ENCODE peak calls at places on chromosomes 5 and 9, in seven cellular contexts. O is testis; B is right atrium auricular region; K is kidney; C is suprapubic skin; N is cardiac muscle cell; F is CD8-positive, alpha-beta T cell. P is an unnamed sample.

GRCh38 chr5:110463116-110463515 is 263.4 kb downstream of the TMEM232 start:
- DNase-seq in K (no peak), B (no peak), N (no peak), F (no peak), C (no peak), O (no peak), P (no peak)

GRCh38 chr9:115213777-115214428 is 95.9 kb upstream of the TNC start:
- DNase-seq in K (no peak), N (peak; percentile 76), C (no peak), F (no peak), O (no peak), B (no peak), P (no peak)

GRCh38 chr9:70601000-70601929 is 186.8 kb upstream of the KLF9 start:
- DNase-seq in F (no peak), O (peak; percentile 98), B (peak; percentile 99), C (peak; percentile 94), K (peak; percentile 98), N (peak; percentile 100), P (peak; percentile 100)

GRCh38 chr9:2992427-2992826 is 148.5 kb upstream of the PUM3 start:
- DNase-seq in B (no peak), N (no peak), F (no peak), O (no peak), K (no peak), C (no peak), P (no peak)

GRCh38 chr5:40198736-40199135 is 481.0 kb upstream of the PTGER4 start:
- DNase-seq in F (no peak), K (no peak), B (no peak), C (no peak), N (peak; percentile 8), O (no peak), P (no peak)

GRCh38 chr9:98010450-98010849 is 27.3 kb downstream of the ANP32B start:
- DNase-seq in K (no peak), C (no peak), F (no peak), O (no peak), B (no peak), N (peak; percentile 49), P (no peak)

GRCh38 chr5:129172561-129172960 is 78.0 kb downstream of the ISOC1 start:
- DNase-seq in C (no peak), N (peak; percentile 75), O (no peak), K (no peak), B (no peak), F (no peak), P (no peak)

GRCh38 chr5:145236127-145236526 is 599.0 kb downstream of the PRELID2 start:
- DNase-seq in K (no peak), F (no peak), O (no peak), B (no peak), C (no peak), N (no peak), P (peak; percentile 5)

GRCh38 chr9:114446036-114446435 is 58.3 kb upstream of the AKNA start:
- DNase-seq in O (peak; percentile 38), B (no peak), K (no peak), F (no peak), N (peak; percentile 68), C (no peak), P (no peak)

GRCh38 chr9:98860871-98861293 is 53.4 kb downstream of the GALNT12 start:
- DNase-seq in K (peak; percentile 45), O (peak; percentile 35), F (no peak), C (peak; percentile 79), B (peak; percentile 88), N (peak; percentile 92), P (peak; percentile 96)

GRCh38 chr9:105047652-105048031 is 119.7 kb upstream of the ABCA1 start:
- DNase-seq in B (no peak), F (no peak), N (no peak), O (no peak), K (no peak), C (no peak), P (no peak)

GRCh38 chr9:98087420-98088354 is 31.2 kb downstream of the NANS start:
- DNase-seq in O (peak; percentile 74), K (peak; percentile 85), F (no peak), N (peak; percentile 81), C (peak; percentile 71), B (no peak), P (no peak)

GRCh38 chr9:136721339-136722092 is 9.1 kb downstream of the DIPK1B start:
- DNase-seq in K (no peak), C (no peak), O (no peak), B (peak; percentile 89), N (no peak), F (no peak), P (no peak)

GRCh38 chr5:109876030-109876726 is 186.5 kb downstream of the MAN2A1 start:
- DNase-seq in N (no peak), K (no peak), F (no peak), B (no peak), C (no peak), O (no peak), P (no peak)

GRCh38 chr9:74125916-74126315 is 371.2 kb upstream of the RORB start:
- DNase-seq in K (no peak), B (no peak), F (no peak), N (no peak), C (no peak), O (no peak), P (no peak)

GRCh38 chr9:14209399-14209990 is 104.4 kb downstream of the NFIB start:
- DNase-seq in O (no peak), B (no peak), F (no peak), C (no peak), N (no peak), K (no peak), P (no peak)

GRCh38 chr9:38259519-38260218 is 132.8 kb upstream of the ALDH1B1 start:
- DNase-seq in C (no peak), N (no peak), F (no peak), B (peak; percentile 43), K (no peak), O (no peak), P (no peak)

GRCh38 chr5:52702877-52703276 is 84.8 kb upstream of the ITGA1 start:
- DNase-seq in O (no peak), C (no peak), B (no peak), F (no peak), K (no peak), N (peak; percentile 47), P (no peak)

GRCh38 chr5:154276932-154277331 is 86.4 kb downstream of the GALNT10 start:
- DNase-seq in B (peak; percentile 80), C (peak; percentile 78), N (peak; percentile 96), F (no peak), O (peak; percentile 56), K (no peak), P (peak; percentile 86)

GRCh38 chr5:173645437-173645807 is 29.0 kb upstream of the BOD1 start:
- DNase-seq in O (no peak), B (no peak), C (no peak), F (no peak), N (peak; percentile 63), K (no peak), P (no peak)

GRCh38 chr9:116737137-116737546 is 50.0 kb downstream of the TRIM32 start:
- DNase-seq in B (peak; percentile 76), N (peak; percentile 81), F (peak; percentile 15), K (peak; percentile 94), O (peak; percentile 89), C (peak; percentile 76), P (peak; percentile 13)

GRCh38 chr5:95044096-95044495 is 240.8 kb downstream of the MCTP1 start:
- DNase-seq in B (no peak), N (no peak), K (no peak), C (no peak), F (no peak), O (no peak), P (no peak)

GRCh38 chr5:77828445-77828844 is 52.3 kb upstream of the TBCA start:
- DNase-seq in O (no peak), K (no peak), B (no peak), C (no peak), N (no peak), F (no peak), P (no peak)

GRCh38 chr5:111478266-111478665 is 34.1 kb downstream of the STARD4 start:
- DNase-seq in O (no peak), F (no peak), B (no peak), C (no peak), K (no peak), N (no peak), P (no peak)

GRCh38 chr5:180133060-180133459 is 61.5 kb upstream of the RNF130 start:
- DNase-seq in B (peak; percentile 43), O (no peak), N (no peak), K (peak; percentile 61), F (no peak), C (peak; percentile 49), P (no peak)

GRCh38 chr5:94459915-94460314 is 158.5 kb downstream of the KIAA0825 start:
- DNase-seq in K (no peak), B (no peak), C (no peak), O (no peak), N (no peak), F (no peak), P (no peak)

GRCh38 chr5:138874241-138874640 is 894 bp downstream of the LRRTM2 start:
- DNase-seq in K (no peak), C (no peak), O (no peak), N (no peak), F (no peak), B (no peak), P (no peak)
- H3K4me3 ChIP-seq in K (no peak overlapping the region), C (no peak overlapping the region), O (no peak overlapping the region), N (no peak overlapping the region), F (no peak overlapping the region), B (no peak overlapping the region), P (no peak overlapping the region)

GRCh38 chr9:93391898-93392297 is 59.6 kb upstream of the FAM120A start:
- DNase-seq in C (no peak), B (no peak), K (no peak), O (no peak), N (no peak), F (no peak), P (no peak)
- TF ChIP-seq CTCF in C (no peak), B (no peak), K (no peak), O (no peak), N (no peak), F (no peak), P (no peak)

GRCh38 chr5:14504332-14504727 is 77.3 kb upstream of the OTULINL start:
- DNase-seq in F (no peak), N (no peak), C (no peak), B (no peak), K (no peak), O (no peak), P (no peak)
- H3K4me3 ChIP-seq in F (no peak overlapping the region), N (no peak overlapping the region), C (no peak overlapping the region), B (no peak overlapping the region), K (no peak overlapping the region), O (no peak overlapping the region), P (no peak overlapping the region)

GRCh38 chr5:143403607-143404415 is at the start of gene NR3C1:
- DNase-seq in C (peak; percentile 92), B (peak; percentile 86), O (peak; percentile 86), F (peak; percentile 82), K (peak; percentile 96), N (peak; percentile 93), P (peak; percentile 64)
- TF ChIP-seq CTCF in C (peak; percentile 78), B (peak; percentile 61), O (peak; percentile 63), F (peak; percentile 65), K (peak; percentile 73), N (peak; percentile 34), P (peak; percentile 35)

DNA sequence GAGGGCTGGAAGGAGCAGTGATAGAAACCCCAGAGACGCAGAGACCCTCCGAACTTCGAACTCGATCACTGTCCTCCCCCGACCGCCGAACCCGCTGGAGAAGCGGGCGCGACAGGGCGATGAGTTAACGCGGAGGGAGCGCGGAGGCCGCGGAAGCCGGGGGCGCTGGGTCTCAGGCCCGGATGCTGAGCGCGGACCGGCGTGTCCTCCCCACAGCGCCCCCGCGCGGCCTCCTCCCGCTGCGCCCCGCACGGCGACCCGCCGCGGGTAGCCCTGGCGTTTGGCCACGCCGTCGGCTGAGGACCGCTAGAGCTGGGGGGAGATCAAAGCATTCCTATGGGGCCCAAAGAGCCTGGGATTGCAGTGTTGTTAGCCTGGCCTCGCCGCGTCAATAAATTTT is 7.7 kb upstream of the DMRT2 start:
- DNase-seq in O (peak; percentile 73), F (no peak), C (no peak), N (peak; percentile 23), K (no peak), B (no peak), P (no peak)
- H3K4me3 ChIP-seq in O (peak overlapping the region; percentile 39), F (no peak overlapping the region), C (peak overlapping the region; percentile 23), N (peak overlapping the region; percentile 25), K (no peak overlapping the region), B (peak overlapping the region; percentile 23), P (no peak overlapping the region)

P was measured in AG09309.